ENCODE peak calls at places on chromosome 17, in eight cellular contexts. B is left lung; X is stimulated activated effector memory CD8-positive, alpha-beta T cell treated with anti-CD3 and anti-CD28 coated beads, Interleukin-12 subunit alpha, Interleukin-12 subunit beta, amount 100 ng/mL, for 72 hours; M is hippocampal formation; Y is heart right ventricle; K is HCEC 1CT; P is activated naive CD4-positive, alpha-beta T cell treated with anti-CD3 and anti-CD28 coated beads for 36 hours; U is Ammon's horn. E is an unnamed sample.

GRCh38 chr17:40451420-40451819 is 8.2 kb downstream of the IGFBP4 start:
- DNase-seq in Y (peak), X (no peak), B (no peak), P (no peak), K (peak), U (no peak), M (no peak), E (peak)

GRCh38 chr17:66807182-66807581 is 27.7 kb upstream of the CACNG5 start:
- DNase-seq in Y (no peak), B (no peak), X (no peak), M (no peak), U (no peak), P (no peak), K (no peak), E (no peak)

GRCh38 chr17:5097101-5097834 is 14.4 kb downstream of the ZNF232 start:
- DNase-seq in U (peak), Y (peak), M (peak), X (no peak), K (no peak), B (peak), P (peak), E (no peak)

GRCh38 chr17:55241097-55241496 is 23.7 kb upstream of the HLF start:
- DNase-seq in X (no peak), B (no peak), P (no peak), M (no peak), K (no peak), Y (no peak), U (no peak), E (no peak)

GRCh38 chr17:32445976-32446375 is 1.7 kb downstream of the PSMD11 start:
- DNase-seq in X (no peak), K (no peak), B (no peak), P (no peak), Y (no peak), M (no peak), U (no peak), E (no peak)

GRCh38 chr17:57257213-57257873 is 1.0 kb downstream of the MSI2 start:
- DNase-seq in X (no peak), M (no peak), Y (no peak), B (no peak), U (no peak), K (peak), P (peak), E (no peak)

GRCh38 chr17:18257747-18258355 is 687 bp downstream of the FLII start:
- DNase-seq in X (peak), Y (peak), M (peak), B (peak), P (peak), U (peak), K (peak), E (peak)

GRCh38 chr17:63443053-63443452 is 3.1 kb downstream of the CYB561 start:
- DNase-seq in P (no peak), X (no peak), K (no peak), Y (no peak), M (no peak), B (peak), U (no peak), E (no peak)

GRCh38 chr17:74514632-74515035 is 16.6 kb downstream of the CD300LB start:
- DNase-seq in M (no peak), P (no peak), X (no peak), B (no peak), U (no peak), K (no peak), Y (no peak), E (peak)

GRCh38 chr17:56009795-56010715 is 143.2 kb upstream of the ANKFN1 start:
- DNase-seq in U (no peak), X (no peak), B (no peak), M (no peak), P (peak), K (peak), Y (no peak), E (no peak)

GRCh38 chr17:17021194-17021863 is 20.9 kb upstream of the MPRIP start:
- DNase-seq in K (no peak), B (peak), X (no peak), Y (peak), M (peak), U (peak), P (no peak), E (no peak)

GRCh38 chr17:3635474-3636153 is 436 bp downstream of the SHPK start:
- DNase-seq in Y (no peak), B (no peak), X (no peak), K (no peak), M (no peak), U (no peak), P (no peak), E (no peak)

GRCh38 chr17:37117743-37118142 is 169.0 kb downstream of the AATF start:
- DNase-seq in K (no peak), P (no peak), U (no peak), B (no peak), Y (no peak), X (no peak), M (no peak), E (no peak)

GRCh38 chr17:80110927-80111701 is 9.7 kb downstream of the GAA start:
- DNase-seq in P (no peak), U (no peak), Y (no peak), B (no peak), K (no peak), M (no peak), X (no peak), E (peak)

GRCh38 chr17:68909066-68909465 is 46.1 kb downstream of the ABCA8 start:
- DNase-seq in K (peak), X (no peak), U (peak), Y (no peak), B (no peak), P (no peak), M (peak), E (no peak)

GRCh38 chr17:28078443-28079229 is 36.2 kb downstream of the NLK start:
- DNase-seq in P (no peak), X (no peak), B (no peak), U (no peak), M (no peak), Y (no peak), K (no peak), E (no peak)

GRCh38 chr17:65660947-65661346 is 99.5 kb upstream of the AXIN2 start:
- DNase-seq in M (no peak), U (no peak), K (peak), Y (no peak), P (peak), X (no peak), B (no peak), E (no peak)

GRCh38 chr17:80447790-80448189 is 28.6 kb downstream of the NPTX1 start:
- DNase-seq in Y (no peak), P (no peak), K (no peak), U (no peak), X (no peak), B (no peak), M (no peak), E (no peak)

GRCh38 chr17:6558276-6558675 is 1.9 kb upstream of the PITPNM3 start:
- DNase-seq in Y (no peak), K (no peak), B (no peak), P (no peak), M (no peak), X (no peak), U (no peak), E (no peak)